ENCODE peak calls at places on chromosomes 4 and X, in five cellular contexts. N is breast epithelium, U is heart left ventricle, T is right lobe of liver, V is left ventricle myocardium inferior. X is an unnamed sample. For H3K4me1, the result is how much of the 10 kb centered on the place peaks cover.

GRCh38 chrX:69371159-69371558 is 133.0 kb upstream of the NALF2 start:
- DNase-seq in T (no peak), V (no peak), U (no peak), N (no peak), X (no peak)

GRCh38 chr4:168580228-168580627 is 83.4 kb downstream of the PALLD start:
- DNase-seq in N (no peak), V (no peak), U (no peak), T (no peak), X (no peak)

GRCh38 chr4:94459462-94460161 is 7.9 kb downstream of the PDLIM5 start:
- DNase-seq in N (no peak), U (no peak), T (no peak), V (no peak), X (no peak)

GRCh38 chr4:112173593-112174559 is 28.6 kb downstream of the FAM241A start:
- DNase-seq in U (peak), V (no peak), T (no peak), N (no peak), X (no peak)

GRCh38 chr4:101259876-101260275 is 87.5 kb downstream of the PPP3CA start:
- DNase-seq in T (no peak), V (no peak), U (no peak), N (no peak), X (no peak)

GRCh38 chrX:100263650-100264049 is 146.4 kb downstream of the PCDH19 start:
- DNase-seq in N (no peak), U (no peak), V (no peak), T (no peak), X (no peak)

GRCh38 chr4:97589481-97590196 is 553.6 kb downstream of the STPG2 start:
- DNase-seq in T (no peak), N (no peak), U (no peak), V (no peak), X (no peak)

GRCh38 chrX:24242649-24243556 is 71.0 kb downstream of the SUPT20HL2 start:
- DNase-seq in U (peak), V (peak), T (peak), N (peak), X (peak)

GRCh38 chr4:68021185-68021584 is 57.9 kb upstream of the TMPRSS11A start:
- DNase-seq in T (no peak), U (no peak), N (no peak), V (no peak), X (no peak)

GRCh38 chr4:163385466-163385865 is 41.8 kb downstream of the NPY5R start:
- DNase-seq in U (no peak), N (no peak), T (no peak), V (no peak), X (no peak)

GRCh38 chr4:153242848-153243324 is 38.6 kb downstream of the TRIM2 start:
- DNase-seq in N (no peak), V (no peak), U (no peak), T (no peak), X (no peak)

GRCh38 chrX:48891402-48892288 is 5.9 kb downstream of the TIMM17B start:
- DNase-seq in T (peak), U (peak), V (peak), N (peak), X (peak)

GRCh38 chrX:40121618-40122017 is 23.9 kb upstream of the BCOR start:
- DNase-seq in U (no peak), T (no peak), N (no peak), V (no peak), X (no peak)
- H3K27ac ChIP-seq in U (no peak), T (no peak), N (no peak), V (no peak), X (no peak)

DNA sequence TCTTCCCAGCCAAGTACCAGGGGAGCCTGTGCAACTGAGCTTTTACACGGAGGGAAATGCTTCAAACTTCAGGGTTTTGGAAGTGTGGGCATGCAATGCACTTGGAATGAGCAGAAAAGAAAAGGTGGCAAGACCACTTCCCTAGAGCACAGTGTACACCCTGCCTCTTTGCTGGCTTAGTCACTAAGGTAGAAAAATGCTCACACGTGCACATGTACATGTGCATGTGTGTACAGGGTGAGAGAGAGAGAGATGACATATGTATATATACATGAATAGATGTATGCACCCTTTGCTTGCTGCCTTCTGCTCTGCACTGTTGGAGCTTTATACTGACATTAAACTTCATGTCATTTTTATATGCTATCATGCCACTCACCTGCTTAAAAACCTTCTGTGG is 7.9 kb upstream of the KLF3 start:
- DNase-seq in T (no peak), U (no peak), N (no peak), V (no peak), X (no peak)
- H3K4me1 ChIP-seq in T (under half), U (under half), N (under half), V (under half), X (under half)

GRCh38 chr4:70895846-70896435 is 6.2 kb upstream of the MOB1B start:
- DNase-seq in U (no peak), V (no peak), T (no peak), N (no peak), X (no peak)
- H3K27ac ChIP-seq in U (peak), V (peak), T (no peak), N (peak), X (peak)

DNA sequence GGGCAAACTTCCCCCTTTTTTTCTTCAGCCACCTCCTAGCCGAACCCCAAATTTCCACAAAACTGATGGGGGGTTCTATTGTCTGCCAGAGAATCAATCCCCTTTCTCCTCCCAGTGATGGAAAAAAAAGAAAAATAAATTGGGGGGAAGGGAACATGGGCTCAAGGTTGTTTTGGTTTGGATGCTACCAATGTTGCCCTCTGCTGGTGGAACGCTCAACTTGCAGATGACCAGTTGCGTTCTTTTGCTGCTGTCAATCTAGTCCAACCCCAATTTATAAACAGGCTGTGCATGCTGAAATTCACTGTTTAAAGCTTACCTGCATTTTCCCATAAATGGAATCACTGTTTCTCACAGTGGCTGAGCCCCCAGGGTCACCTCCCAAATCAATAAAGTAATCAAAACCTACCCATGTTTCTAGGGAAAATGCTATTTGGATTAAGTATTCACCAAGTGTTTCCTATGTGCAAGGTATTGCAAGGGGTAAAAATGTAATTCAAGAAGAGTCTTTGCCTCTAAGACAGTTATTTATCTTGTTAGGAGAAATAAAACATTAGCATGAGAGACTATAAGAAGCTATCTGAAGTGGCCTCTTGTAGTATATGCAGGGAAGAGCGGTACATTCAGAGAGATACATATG is 116.7 kb upstream of the TMEM164 start:
- DNase-seq in T (no peak), U (no peak), V (peak), N (no peak), X (no peak)
- H3K4me1 ChIP-seq in T (under half), U (under half), V (under half), N (under half), X (under half)

GRCh38 chr4:3720461-3720860 is 45.7 kb upstream of the ADRA2C start:
- DNase-seq in T (no peak), N (no peak), V (no peak), U (no peak), X (no peak)

GRCh38 chr4:3719191-3719590 is 47.0 kb upstream of the ADRA2C start:
- DNase-seq in T (no peak), U (no peak), V (no peak), N (no peak), X (peak)

GRCh38 chr4:3718462-3718861 is 47.7 kb upstream of the ADRA2C start:
- DNase-seq in N (no peak), V (no peak), U (no peak), T (no peak), X (no peak)

GRCh38 chr4:3721186-3721585 is 45.0 kb upstream of the ADRA2C start:
- DNase-seq in V (no peak), T (no peak), U (no peak), N (no peak), X (peak)

GRCh38 chr4:3719836-3720235 is 46.3 kb upstream of the ADRA2C start:
- DNase-seq in V (no peak), T (no peak), U (no peak), N (no peak), X (peak)
- H3K27ac ChIP-seq in V (no peak), T (no peak), U (no peak), N (no peak), X (no peak)

GRCh38 chr4:41526628-41527027 is 11.3 kb upstream of the LIMCH1 start:
- DNase-seq in U (no peak), T (no peak), N (no peak), V (no peak), X (no peak)
- H3K4me1 ChIP-seq in U (under half), T (under half), N (under half), V (half or more), X (under half)

DNA sequence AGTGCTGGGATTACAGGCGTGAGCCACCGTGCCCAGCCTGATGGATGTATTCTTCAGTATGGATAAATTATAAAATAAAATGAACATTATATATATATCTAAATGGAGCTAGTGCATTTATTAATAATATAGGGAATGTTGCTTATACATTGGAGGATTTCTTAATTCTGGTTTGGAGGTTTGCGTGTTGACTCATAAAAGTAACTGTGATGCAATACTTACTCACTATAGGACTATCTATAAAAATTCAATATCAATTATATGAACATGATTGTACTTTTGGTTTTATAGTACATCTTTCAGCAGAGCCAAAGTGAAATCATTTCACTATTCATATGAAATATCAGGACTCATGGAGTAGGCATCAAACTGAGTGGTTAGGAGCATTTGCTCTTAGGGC is 3.2 kb upstream of the AREG start:
- DNase-seq in T (no peak), V (no peak), N (no peak), U (no peak), X (no peak)
- H3K27ac ChIP-seq in T (no peak), V (no peak), N (no peak), U (no peak), X (no peak)

DNA sequence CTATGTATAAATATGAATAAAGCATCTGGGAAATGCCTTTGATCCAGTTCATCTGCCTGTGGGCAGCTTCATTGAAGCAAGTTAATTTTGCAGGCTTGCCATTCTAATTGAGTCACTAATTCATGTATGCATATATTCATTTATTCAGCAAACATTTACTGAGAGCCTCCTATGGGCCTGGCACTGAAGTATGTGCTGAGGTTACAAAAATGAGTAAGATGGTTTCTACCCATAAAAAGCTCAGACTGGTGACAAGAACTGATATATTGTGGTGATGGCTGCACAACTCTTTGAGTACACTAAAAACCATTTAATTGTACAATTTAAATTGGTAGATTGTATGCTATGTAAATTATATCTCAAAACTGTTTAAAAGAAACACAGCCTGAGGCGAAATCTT is 1.1 kb upstream of the MRPL1 start:
- DNase-seq in T (no peak), U (no peak), V (no peak), N (no peak), X (no peak)
- H3K4me1 ChIP-seq in T (under half), U (under half), V (under half), N (under half), X (under half)